ENCODE peak calls at places on chromosomes 5 and 9, in eight cellular contexts. One of them, this sample, is unnamed.

GRCh38 chr9:101574773-101575333 is 19.9 kb downstream of the PPP3R2 start:
- DNase-seq in body of pancreas: no peak
- DNase-seq in ovary: no peak
- DNase-seq in transverse colon: no peak
- DNase-seq in H1: no peak
- DNase-seq in HCT116: no peak
- DNase-seq in gastrocnemius medialis: no peak
- DNase-seq in breast epithelium: no peak
- DNase-seq in this sample: no peak

GRCh38 chr9:91178281-91179236 is 183.2 kb downstream of the AUH start:
- DNase-seq in body of pancreas: no peak
- DNase-seq in ovary: no peak
- DNase-seq in transverse colon: peak; percentile 54
- DNase-seq in H1: peak; percentile 34
- DNase-seq in HCT116: no peak
- DNase-seq in gastrocnemius medialis: no peak
- DNase-seq in breast epithelium: no peak
- DNase-seq in this sample: no peak

GRCh38 chr5:136018814-136019777 is 9.7 kb upstream of the TGFBI start:
- DNase-seq in body of pancreas: no peak
- DNase-seq in ovary: no peak
- DNase-seq in transverse colon: peak; percentile 33
- DNase-seq in H1: no peak
- DNase-seq in HCT116: no peak
- DNase-seq in gastrocnemius medialis: peak; percentile 68
- DNase-seq in breast epithelium: no peak
- DNase-seq in this sample: no peak

GRCh38 chr5:138138949-138139775 is at the start of gene NME5:
- DNase-seq in body of pancreas: peak; percentile 88
- DNase-seq in ovary: peak; percentile 82
- DNase-seq in transverse colon: peak; percentile 63
- DNase-seq in H1: peak; percentile 83
- DNase-seq in HCT116: peak; percentile 48
- DNase-seq in gastrocnemius medialis: peak; percentile 31
- DNase-seq in breast epithelium: peak; percentile 58
- DNase-seq in this sample: peak; percentile 35

GRCh38 chr9:120443489-120443888 is 136.5 kb downstream of the CDK5RAP2 start:
- DNase-seq in body of pancreas: no peak
- DNase-seq in ovary: no peak
- DNase-seq in transverse colon: no peak
- DNase-seq in H1: no peak
- DNase-seq in HCT116: no peak
- DNase-seq in gastrocnemius medialis: no peak
- DNase-seq in breast epithelium: no peak
- DNase-seq in this sample: no peak

GRCh38 chr5:113090336-113091106 is 113.9 kb downstream of the DCP2 start:
- DNase-seq in body of pancreas: no peak
- DNase-seq in ovary: peak; percentile 68
- DNase-seq in transverse colon: no peak
- DNase-seq in H1: no peak
- DNase-seq in HCT116: no peak
- DNase-seq in gastrocnemius medialis: no peak
- DNase-seq in breast epithelium: no peak
- DNase-seq in this sample: no peak

GRCh38 chr9:108245901-108246300 is 609.9 kb downstream of the ACTL7B start:
- DNase-seq in body of pancreas: no peak
- DNase-seq in ovary: no peak
- DNase-seq in transverse colon: no peak
- DNase-seq in H1: no peak
- DNase-seq in HCT116: no peak
- DNase-seq in gastrocnemius medialis: no peak
- DNase-seq in breast epithelium: no peak
- DNase-seq in this sample: no peak

GRCh38 chr5:141521244-141521781 is 32.4 kb downstream of the PCDHGC5 start:
- DNase-seq in body of pancreas: no peak
- DNase-seq in ovary: no peak
- DNase-seq in transverse colon: peak; percentile 51
- DNase-seq in H1: no peak
- DNase-seq in HCT116: peak; percentile 98
- DNase-seq in gastrocnemius medialis: peak; percentile 62
- DNase-seq in breast epithelium: no peak
- DNase-seq in this sample: no peak

GRCh38 chr9:38360880-38361836 is 31.3 kb upstream of the ALDH1B1 start:
- DNase-seq in body of pancreas: no peak
- DNase-seq in ovary: peak; percentile 46
- DNase-seq in transverse colon: no peak
- DNase-seq in H1: no peak
- DNase-seq in HCT116: no peak
- DNase-seq in gastrocnemius medialis: no peak
- DNase-seq in breast epithelium: no peak
- DNase-seq in this sample: no peak

GRCh38 chr9:36966371-36967097 is 67.5 kb downstream of the PAX5 start:
- DNase-seq in body of pancreas: no peak
- DNase-seq in ovary: no peak
- DNase-seq in transverse colon: no peak
- DNase-seq in H1: peak; percentile 35
- DNase-seq in HCT116: no peak
- DNase-seq in gastrocnemius medialis: no peak
- DNase-seq in breast epithelium: no peak
- DNase-seq in this sample: no peak

GRCh38 chr5:135203593-135204036 is 169.6 kb upstream of the PITX1 start:
- DNase-seq in body of pancreas: no peak
- DNase-seq in ovary: no peak
- DNase-seq in transverse colon: no peak
- DNase-seq in H1: no peak
- DNase-seq in HCT116: no peak
- DNase-seq in gastrocnemius medialis: no peak
- DNase-seq in breast epithelium: no peak
- DNase-seq in this sample: peak; percentile 33

GRCh38 chr5:949815-950560 is 57.3 kb downstream of the TRIP13 start:
- DNase-seq in body of pancreas: no peak
- DNase-seq in ovary: no peak
- DNase-seq in transverse colon: no peak
- DNase-seq in H1: peak; percentile 20
- DNase-seq in HCT116: no peak
- DNase-seq in gastrocnemius medialis: no peak
- DNase-seq in breast epithelium: no peak
- DNase-seq in this sample: no peak

GRCh38 chr9:133994359-133995011 is 2.4 kb upstream of the VAV2 start:
- DNase-seq in body of pancreas: peak; percentile 85
- DNase-seq in ovary: peak; percentile 88
- DNase-seq in transverse colon: peak; percentile 86
- DNase-seq in H1: peak; percentile 96
- DNase-seq in HCT116: peak; percentile 46
- DNase-seq in gastrocnemius medialis: peak; percentile 39
- DNase-seq in breast epithelium: peak; percentile 82
- DNase-seq in this sample: peak; percentile 78

GRCh38 chr9:133991211-133991921 is 758 bp downstream of the VAV2 start:
- DNase-seq in body of pancreas: no peak
- DNase-seq in ovary: no peak
- DNase-seq in transverse colon: peak; percentile 29
- DNase-seq in H1: no peak
- DNase-seq in HCT116: no peak
- DNase-seq in gastrocnemius medialis: no peak
- DNase-seq in breast epithelium: no peak
- DNase-seq in this sample: no peak

GRCh38 chr9:133993635-133994253 is 1.6 kb upstream of the VAV2 start:
- DNase-seq in body of pancreas: no peak
- DNase-seq in ovary: no peak
- DNase-seq in transverse colon: no peak
- DNase-seq in H1: no peak
- DNase-seq in HCT116: no peak
- DNase-seq in gastrocnemius medialis: no peak
- DNase-seq in breast epithelium: no peak
- DNase-seq in this sample: no peak

GRCh38 chr9:133991964-133992779 is at the start of gene VAV2:
- DNase-seq in body of pancreas: peak; percentile 85
- DNase-seq in ovary: peak; percentile 69
- DNase-seq in transverse colon: peak; percentile 70
- DNase-seq in H1: peak; percentile 77
- DNase-seq in HCT116: peak; percentile 29
- DNase-seq in gastrocnemius medialis: no peak
- DNase-seq in breast epithelium: no peak
- DNase-seq in this sample: no peak

GRCh38 chr9:133992780-133993634 is 883 bp upstream of the VAV2 start:
- DNase-seq in body of pancreas: peak; percentile 82
- DNase-seq in ovary: peak; percentile 85
- DNase-seq in transverse colon: peak; percentile 92
- DNase-seq in H1: peak; percentile 84
- DNase-seq in HCT116: peak; percentile 43
- DNase-seq in gastrocnemius medialis: peak; percentile 63
- DNase-seq in breast epithelium: peak; percentile 80
- DNase-seq in this sample: peak; percentile 49
- TF ChIP-seq POLR2A in body of pancreas: peak; percentile 48
- TF ChIP-seq POLR2A in ovary: peak; percentile 40
- TF ChIP-seq POLR2A in transverse colon: peak; percentile 73
- TF ChIP-seq POLR2A in H1: no peak
- TF ChIP-seq POLR2A in HCT116: peak; percentile 41
- TF ChIP-seq POLR2A in gastrocnemius medialis: peak; percentile 14
- TF ChIP-seq POLR2A in breast epithelium: peak; percentile 13
- TF ChIP-seq POLR2A in this sample: no peak

DNA sequence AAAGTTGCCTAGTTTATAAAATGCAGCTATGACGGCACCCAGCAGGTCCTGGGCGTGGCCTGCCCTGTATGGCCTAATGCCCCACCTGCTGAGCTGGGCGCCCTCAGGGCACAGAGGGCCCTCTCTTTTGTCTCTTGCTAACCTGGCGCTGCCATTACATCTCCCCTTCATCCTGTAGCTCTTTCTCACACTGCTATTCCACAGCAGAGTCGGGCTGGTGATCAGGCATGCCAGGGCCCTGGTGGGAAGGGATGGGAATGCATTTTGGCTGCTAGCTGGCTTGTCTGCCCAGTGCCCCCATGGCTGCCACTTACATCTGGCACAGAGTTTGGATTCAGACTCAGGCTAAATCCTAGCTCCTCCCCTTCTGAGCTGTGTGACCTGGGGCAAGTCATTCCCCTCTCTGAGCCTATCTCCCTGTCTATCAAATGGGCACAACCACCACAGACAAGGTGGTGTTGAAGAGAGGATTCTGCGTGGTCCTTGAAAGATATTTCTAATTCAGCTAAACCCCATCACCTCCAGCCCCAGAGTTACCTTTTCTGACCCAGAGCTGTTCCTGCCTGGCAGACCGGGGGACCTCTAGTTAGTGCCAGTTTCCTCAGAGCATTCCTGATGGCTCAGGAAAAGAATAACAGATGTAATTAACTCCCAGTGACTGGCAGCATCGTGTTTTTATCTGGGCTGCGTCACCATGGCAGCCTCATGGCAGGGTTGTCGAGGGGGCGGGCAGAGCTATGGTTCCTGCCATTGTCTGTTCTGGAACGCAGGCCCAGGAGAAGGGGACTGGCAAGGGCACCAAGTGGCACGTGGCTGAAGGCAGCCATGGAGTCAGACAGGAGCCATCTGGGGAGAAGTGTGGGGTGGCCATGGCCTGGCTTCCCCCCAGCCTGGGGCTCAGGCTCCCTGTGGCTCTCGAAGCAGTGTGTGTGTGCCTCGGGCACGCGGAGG is 6.3 kb downstream of the PRR7 start:
- DNase-seq in body of pancreas: no peak
- DNase-seq in ovary: no peak
- DNase-seq in transverse colon: no peak
- DNase-seq in H1: no peak
- DNase-seq in HCT116: no peak
- DNase-seq in gastrocnemius medialis: no peak
- DNase-seq in breast epithelium: no peak
- DNase-seq in this sample: no peak
- TF ChIP-seq POLR2A in body of pancreas: no peak
- TF ChIP-seq POLR2A in ovary: no peak
- TF ChIP-seq POLR2A in transverse colon: no peak
- TF ChIP-seq POLR2A in H1: no peak
- TF ChIP-seq POLR2A in HCT116: no peak
- TF ChIP-seq POLR2A in gastrocnemius medialis: no peak
- TF ChIP-seq POLR2A in breast epithelium: no peak
- TF ChIP-seq POLR2A in this sample: no peak

GRCh38 chr9:124661184-124661755 is 109.8 kb downstream of the NR6A1 start:
- DNase-seq in body of pancreas: no peak
- DNase-seq in ovary: no peak
- DNase-seq in transverse colon: no peak
- DNase-seq in H1: no peak
- DNase-seq in HCT116: no peak
- DNase-seq in gastrocnemius medialis: no peak
- DNase-seq in breast epithelium: no peak
- DNase-seq in this sample: no peak

GRCh38 chr9:124660341-124660801 is 110.7 kb downstream of the NR6A1 start:
- DNase-seq in body of pancreas: peak; percentile 12
- DNase-seq in ovary: no peak
- DNase-seq in transverse colon: peak; percentile 11
- DNase-seq in H1: no peak
- DNase-seq in HCT116: no peak
- DNase-seq in gastrocnemius medialis: no peak
- DNase-seq in breast epithelium: no peak
- DNase-seq in this sample: peak; percentile 50

GRCh38 chr9:124657526-124657925 is 113.6 kb downstream of the NR6A1 start:
- DNase-seq in body of pancreas: no peak
- DNase-seq in ovary: no peak
- DNase-seq in transverse colon: no peak
- DNase-seq in H1: no peak
- DNase-seq in HCT116: no peak
- DNase-seq in gastrocnemius medialis: no peak
- DNase-seq in breast epithelium: no peak
- DNase-seq in this sample: no peak

GRCh38 chr9:124658165-124659017 is 112.7 kb downstream of the NR6A1 start:
- DNase-seq in body of pancreas: peak; percentile 85
- DNase-seq in ovary: peak; percentile 55
- DNase-seq in transverse colon: peak; percentile 62
- DNase-seq in H1: no peak
- DNase-seq in HCT116: peak; percentile 93
- DNase-seq in gastrocnemius medialis: peak; percentile 85
- DNase-seq in breast epithelium: no peak
- DNase-seq in this sample: peak; percentile 90

DNA sequence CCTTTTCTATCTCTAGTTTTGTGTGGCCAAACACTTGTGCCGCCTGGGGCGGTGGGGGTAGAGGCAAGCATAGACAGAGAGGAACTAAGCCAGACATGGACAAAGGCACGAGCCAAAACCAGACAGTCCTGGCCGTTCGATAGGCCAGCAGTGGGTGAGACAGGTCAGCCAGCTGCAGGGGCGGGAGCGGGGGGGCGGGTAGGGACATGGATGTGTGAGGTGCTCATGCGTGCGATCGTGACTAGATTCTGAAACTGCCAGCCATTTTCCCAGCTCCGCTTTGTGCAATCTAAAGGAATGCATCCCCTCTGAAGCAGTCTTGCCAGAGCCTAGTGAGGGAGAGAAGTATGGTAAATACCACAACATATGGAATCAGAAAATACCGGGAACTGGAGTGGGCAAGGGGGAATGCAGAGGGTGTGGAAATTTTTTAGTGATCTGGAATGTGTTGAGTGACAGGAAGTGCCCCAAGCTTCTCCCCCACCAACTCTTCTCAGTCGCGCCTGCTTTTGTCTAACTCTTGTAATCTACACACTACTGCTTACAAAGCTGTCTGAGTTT is 111.9 kb downstream of the NR6A1 start:
- DNase-seq in body of pancreas: peak; percentile 78
- DNase-seq in ovary: peak; percentile 69
- DNase-seq in transverse colon: peak; percentile 66
- DNase-seq in H1: no peak
- DNase-seq in HCT116: no peak
- DNase-seq in gastrocnemius medialis: peak; percentile 85
- DNase-seq in breast epithelium: peak; percentile 64
- DNase-seq in this sample: peak; percentile 88
- TF ChIP-seq POLR2A in body of pancreas: no peak
- TF ChIP-seq POLR2A in ovary: no peak
- TF ChIP-seq POLR2A in transverse colon: no peak
- TF ChIP-seq POLR2A in H1: no peak
- TF ChIP-seq POLR2A in HCT116: no peak
- TF ChIP-seq POLR2A in gastrocnemius medialis: no peak
- TF ChIP-seq POLR2A in breast epithelium: no peak
- TF ChIP-seq POLR2A in this sample: peak; percentile 58

GRCh38 chr9:137493163-137494103 is 34.3 kb upstream of the NSMF start:
- DNase-seq in body of pancreas: no peak
- DNase-seq in ovary: no peak
- DNase-seq in transverse colon: no peak
- DNase-seq in H1: no peak
- DNase-seq in HCT116: no peak
- DNase-seq in gastrocnemius medialis: no peak
- DNase-seq in breast epithelium: no peak
- DNase-seq in this sample: no peak
- TF ChIP-seq POLR2A in body of pancreas: no peak
- TF ChIP-seq POLR2A in ovary: no peak
- TF ChIP-seq POLR2A in transverse colon: no peak
- TF ChIP-seq POLR2A in H1: no peak
- TF ChIP-seq POLR2A in HCT116: no peak
- TF ChIP-seq POLR2A in gastrocnemius medialis: no peak
- TF ChIP-seq POLR2A in breast epithelium: no peak
- TF ChIP-seq POLR2A in this sample: no peak

This sample was measured in erythroblast.